ENCODE peak calls at places on chromosome 10, in seven cellular contexts. B, E, L, M, F, T and O are unnamed samples.

GRCh38 chr10:91344117-91344856 is 65.9 kb upstream of the HECTD2 start:
- DNase-seq in B (no peak), L (no peak), E (no peak), F (no peak), T (no peak), M (no peak), O (no peak)

GRCh38 chr10:132911712-132912097 is 30.7 kb downstream of the CFAP46 start:
- DNase-seq in T (no peak), E (no peak), B (no peak), L (no peak), F (no peak), M (peak; percentile 78), O (peak; percentile 22)

GRCh38 chr10:117948493-117948892 is 98.2 kb downstream of the RAB11FIP2 start:
- DNase-seq in E (no peak), F (no peak), M (peak; percentile 62), T (no peak), B (no peak), L (no peak), O (no peak)

GRCh38 chr10:80199828-80200227 is 5.5 kb downstream of the ANXA11 start:
- DNase-seq in L (no peak), E (no peak), T (peak; percentile 73), F (peak; percentile 20), M (peak; percentile 54), B (no peak), O (no peak)

GRCh38 chr10:45424668-45425404 is 50.8 kb downstream of the ALOX5 start:
- DNase-seq in M (no peak), T (no peak), F (no peak), B (no peak), L (no peak), E (no peak), O (no peak)

GRCh38 chr10:69057951-69058297 is 30.0 kb upstream of the SRGN start:
- DNase-seq in E (no peak), B (no peak), L (no peak), T (no peak), F (peak; percentile 61), M (no peak), O (peak; percentile 25)

GRCh38 chr10:93465806-93466675 is 16.1 kb downstream of the MYOF start:
- DNase-seq in L (no peak), F (peak; percentile 92), M (no peak), T (peak; percentile 85), B (no peak), E (peak; percentile 90), O (peak; percentile 95)

GRCh38 chr10:97517778-97518561 is 19.2 kb downstream of the UBTD1 start:
- DNase-seq in L (no peak), T (no peak), M (peak; percentile 77), B (no peak), F (no peak), E (peak; percentile 27), O (peak; percentile 85)

GRCh38 chr10:4023997-4024396 is 239.0 kb upstream of the KLF6 start:
- DNase-seq in M (no peak), B (no peak), T (no peak), L (no peak), F (peak; percentile 67), E (no peak), O (no peak)

GRCh38 chr10:6052247-6053221 is 9.6 kb downstream of the IL2RA start:
- DNase-seq in L (peak; percentile 65), B (no peak), E (no peak), T (peak; percentile 6), F (no peak), M (peak; percentile 46), O (no peak)

GRCh38 chr10:48501806-48502771 is 102.8 kb downstream of the ARHGAP22 start:
- DNase-seq in T (no peak), L (no peak), B (no peak), M (no peak), E (no peak), F (no peak), O (peak; percentile 39)

GRCh38 chr10:21929070-21929469 is 74.5 kb downstream of the DNAJC1 start:
- DNase-seq in L (no peak), M (no peak), F (peak; percentile 61), T (no peak), E (no peak), B (no peak), O (no peak)

GRCh38 chr10:1464866-1465265 is 272.5 kb downstream of the ADARB2 start:
- DNase-seq in M (no peak), F (no peak), B (no peak), E (no peak), L (no peak), T (no peak), O (no peak)

GRCh38 chr10:110361800-110362456 is 57.2 kb upstream of the SMNDC1 start:
- DNase-seq in F (no peak), B (no peak), M (peak; percentile 78), E (no peak), L (no peak), T (no peak), O (no peak)

GRCh38 chr10:24503627-24504320 is 219.9 kb downstream of the ARHGAP21 start:
- DNase-seq in F (peak; percentile 78), T (no peak), E (peak; percentile 48), B (no peak), L (no peak), M (peak; percentile 89), O (no peak)

GRCh38 chr10:116634126-116634975 is 13.6 kb downstream of the PNLIPRP2 start:
- DNase-seq in B (no peak), F (no peak), T (no peak), E (peak; percentile 55), M (no peak), L (no peak), O (no peak)

GRCh38 chr10:68043030-68043429 is 32.1 kb downstream of the HERC4 start:
- DNase-seq in L (no peak), B (no peak), M (no peak), E (no peak), F (peak; percentile 31), T (no peak), O (no peak)

GRCh38 chr10:100621360-100622205 is 85.8 kb downstream of the HIF1AN start:
- DNase-seq in T (no peak), F (no peak), L (peak; percentile 10), M (peak; percentile 39), B (no peak), E (no peak), O (no peak)

GRCh38 chr10:78207776-78208175 is 174.1 kb downstream of the RPS24 start:
- DNase-seq in L (no peak), E (no peak), T (no peak), B (no peak), F (no peak), M (no peak), O (no peak)
- H3K27ac ChIP-seq in L (no peak overlapping the region), E (no peak overlapping the region), T (no peak overlapping the region), B (no peak overlapping the region), F (no peak overlapping the region), M (no peak overlapping the region), O (no peak overlapping the region)

GRCh38 chr10:2556883-2557282 is 510.5 kb upstream of the PFKP start:
- DNase-seq in M (no peak), F (no peak), B (no peak), L (no peak), E (no peak), T (no peak), O (no peak)
- TF ChIP-seq CTCF in M (no peak), F (no peak), B (no peak), L (no peak), E (no peak), T (no peak), O (no peak)

GRCh38 chr10:35375091-35375765 is 38.9 kb downstream of the CCNY start:
- DNase-seq in F (no peak), M (no peak), L (no peak), T (no peak), B (no peak), E (no peak), O (no peak)

GRCh38 chr10:35371731-35372130 is 35.4 kb downstream of the CCNY start:
- DNase-seq in B (no peak), F (no peak), E (no peak), M (no peak), T (no peak), L (no peak), O (no peak)

GRCh38 chr10:35368485-35369048 is 32.3 kb downstream of the CCNY start:
- DNase-seq in F (no peak), L (no peak), B (no peak), T (no peak), M (no peak), E (no peak), O (no peak)

GRCh38 chr10:35369049-35369760 is 32.9 kb downstream of the CCNY start:
- DNase-seq in F (no peak), T (no peak), E (no peak), B (no peak), L (no peak), M (no peak), O (no peak)

DNA sequence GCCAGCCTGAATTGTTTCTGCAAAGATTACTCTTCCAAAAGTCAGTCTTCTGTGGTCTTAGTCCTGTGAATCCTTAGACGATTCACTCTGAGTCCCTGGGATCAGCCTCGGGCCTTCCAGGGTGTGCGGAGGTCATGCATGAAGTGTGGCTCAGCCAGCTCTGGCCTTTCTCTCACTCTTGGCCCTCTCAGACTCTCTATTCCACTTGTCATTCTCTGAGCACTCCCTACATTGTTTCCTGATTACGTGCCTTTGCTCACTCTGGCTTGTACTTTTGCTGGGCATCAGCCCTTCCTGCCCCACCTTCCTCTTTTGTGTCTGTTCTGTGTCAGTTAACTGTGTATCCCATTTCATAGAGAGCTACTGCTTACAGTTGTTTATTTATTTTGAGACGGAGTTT is 36.0 kb downstream of the CCNY start:
- DNase-seq in M (no peak), L (no peak), E (no peak), T (peak; percentile 70), B (no peak), F (peak; percentile 83), O (no peak)
- H3K27ac ChIP-seq in M (peak overlapping the region; percentile 21), L (no peak overlapping the region), E (no peak overlapping the region), T (peak overlapping the region; percentile 84), B (peak overlapping the region; percentile 82), F (peak overlapping the region; percentile 32), O (no peak overlapping the region)

GRCh38 chr10:102394079-102394800 is 1.3 kb upstream of the NFKB2 start:
- DNase-seq in B (peak; percentile 78), E (peak; percentile 95), M (peak; percentile 96), T (peak; percentile 96), L (peak; percentile 99), F (peak; percentile 80), O (peak; percentile 99)
- TF ChIP-seq CTCF in B (peak; percentile 95), E (no peak), M (peak; percentile 99), T (peak; percentile 94), L (no peak), F (peak; percentile 67), O (peak; percentile 15)

GRCh38 chr10:101818958-101819633 is 852 bp upstream of the OGA start:
- DNase-seq in M (no peak), B (no peak), T (no peak), F (no peak), L (no peak), E (no peak), O (no peak)
- H3K27ac ChIP-seq in M (no peak overlapping the region), B (peak overlapping the region; percentile 95), T (peak overlapping the region; percentile 97), F (peak overlapping the region; percentile 50), L (peak overlapping the region; percentile 51), E (peak overlapping the region; percentile 81), O (peak overlapping the region; percentile 96)